ENCODE peak calls at places on chromosomes 7 and 10, in five cellular contexts. U, P, S, F and K are unnamed samples.

GRCh38 chr10:60778978-60779668 is 845 bp downstream of the CDK1 start:
- DNase-seq in U (no peak), P (no peak), S (peak), F (no peak), K (peak)

GRCh38 chr7:149218469-149219420 is 20.7 kb upstream of the ZNF212 start:
- DNase-seq in U (no peak), P (no peak), S (no peak), F (no peak), K (no peak)

GRCh38 chr7:33773053-33773452 is 132.3 kb upstream of the BMPER start:
- DNase-seq in U (peak), P (peak), S (peak), F (no peak), K (no peak)

GRCh38 chr10:44369851-44370250 is 15.0 kb downstream of the CXCL12 start:
- DNase-seq in U (peak), P (no peak), S (no peak), F (no peak), K (no peak)

GRCh38 chr7:128963327-128963757 is 25.6 kb downstream of the IRF5 start:
- DNase-seq in U (peak), P (no peak), S (no peak), F (no peak), K (no peak)

GRCh38 chr10:109959571-109960145 is 36.3 kb upstream of the XPNPEP1 start:
- DNase-seq in U (no peak), P (no peak), S (no peak), F (no peak), K (no peak)

GRCh38 chr10:95303535-95303934 is 12.7 kb upstream of the PDLIM1 start:
- DNase-seq in U (peak), P (no peak), S (no peak), F (no peak), K (no peak)

GRCh38 chr7:5607958-5608656 is 173.4 kb downstream of the RNF216 start:
- DNase-seq in U (no peak), P (no peak), S (no peak), F (no peak), K (no peak)

GRCh38 chr7:109109558-109109957 is 539.9 kb downstream of the DNAJB9 start:
- DNase-seq in U (no peak), P (no peak), S (no peak), F (no peak), K (no peak)

GRCh38 chr7:46654546-46655443 is 733.7 kb upstream of the IGFBP3 start:
- DNase-seq in U (peak), P (no peak), S (no peak), F (no peak), K (no peak)

GRCh38 chr7:137440434-137440830 is 96.9 kb upstream of the PTN start:
- DNase-seq in U (no peak), P (no peak), S (no peak), F (no peak), K (no peak)

GRCh38 chr7:28200598-28200997 is 20.0 kb upstream of the JAZF1 start:
- DNase-seq in U (no peak), P (no peak), S (no peak), F (no peak), K (peak)

GRCh38 chr7:36951257-36951697 is 227.0 kb upstream of the AOAH start:
- DNase-seq in U (no peak), P (no peak), S (no peak), F (no peak), K (no peak)

DNA sequence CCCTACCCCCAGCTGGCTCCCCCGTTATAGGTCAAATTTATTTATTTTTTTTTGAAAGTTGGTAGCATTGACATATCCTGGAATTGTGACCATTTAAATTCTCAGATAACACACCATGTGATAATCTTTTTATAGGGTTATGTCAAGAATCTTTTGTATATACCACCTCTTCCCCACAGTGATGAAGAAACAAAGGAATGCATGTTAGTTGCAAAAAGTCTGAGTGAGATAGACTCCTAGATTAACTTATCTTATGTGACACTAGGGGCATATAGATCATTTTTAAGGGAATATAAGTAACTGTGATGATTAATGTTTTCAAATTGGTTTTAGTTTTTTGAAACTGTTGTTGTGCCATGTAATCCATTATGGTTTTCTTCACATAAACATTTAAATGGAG is 68.3 kb downstream of the MLLT10 start:
- DNase-seq in U (peak), P (no peak), S (no peak), F (no peak), K (no peak)
- TF ChIP-seq POLR2A in U (no peak), P (no peak), S (no peak), F (no peak), K (no peak)

DNA sequence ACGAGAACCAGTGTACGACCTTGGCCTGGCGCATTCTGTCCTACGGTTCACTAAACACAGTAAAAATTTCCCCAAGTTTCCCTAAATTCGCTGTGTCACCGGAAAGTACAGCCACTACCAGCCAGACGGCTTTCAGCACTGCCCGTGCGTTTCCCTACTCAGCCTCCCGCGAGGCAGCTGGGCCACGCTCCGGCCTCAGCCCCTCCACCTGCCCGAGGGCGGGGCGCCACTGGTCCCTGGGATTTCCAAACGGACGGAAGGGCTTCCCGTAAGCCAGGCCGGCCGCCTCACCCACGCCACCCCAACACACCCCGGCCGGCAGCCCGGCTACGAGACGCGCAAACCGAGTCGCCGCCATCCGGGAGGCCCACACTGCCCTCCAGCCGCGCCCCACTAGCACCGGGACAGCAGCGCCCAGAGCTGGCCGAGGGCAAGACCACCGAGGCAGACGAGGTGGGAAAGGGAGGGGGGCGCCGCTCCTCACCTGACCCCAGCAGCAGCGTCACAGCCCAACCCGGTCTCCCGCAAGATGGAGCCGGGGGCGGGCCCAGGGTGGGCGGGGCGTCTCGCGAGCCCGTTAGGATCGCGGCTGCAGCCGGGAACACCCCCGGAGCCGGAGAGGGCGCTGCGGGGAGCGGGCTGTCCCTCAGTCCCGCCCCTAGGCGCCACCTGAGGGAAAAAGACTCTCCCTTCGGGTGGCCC is at the start of gene ANXA7:
- DNase-seq in U (peak), P (peak), S (peak), F (peak), K (peak)
- TF ChIP-seq POLR2A in U (peak), P (peak), S (peak), F (peak), K (peak)

GRCh38 chr10:8719971-8720370 is 665.5 kb downstream of the GATA3 start:
- DNase-seq in U (no peak), P (no peak), S (no peak), F (no peak), K (no peak)
- TF ChIP-seq POLR2A in U (no peak), P (no peak), S (no peak), F (no peak), K (no peak)

GRCh38 chr7:51878869-51879268 is 562.3 kb upstream of the COBL start:
- DNase-seq in U (no peak), P (no peak), S (no peak), F (no peak), K (no peak)

GRCh38 chr7:51882412-51882811 is 565.8 kb upstream of the COBL start:
- DNase-seq in U (no peak), P (no peak), S (no peak), F (no peak), K (no peak)
- TF ChIP-seq POLR2A in U (no peak), P (no peak), S (no peak), F (no peak), K (no peak)

GRCh38 chr10:133415752-133416151 is 8.7 kb downstream of the SPRN start:
- DNase-seq in U (no peak), P (no peak), S (no peak), F (no peak), K (no peak)
- TF ChIP-seq POLR2A in U (no peak), P (no peak), S (no peak), F (no peak), K (no peak)

GRCh38 chr7:100130608-100131453 is 4.1 kb downstream of the MBLAC1 start:
- DNase-seq in U (peak), P (peak), S (peak), F (peak), K (peak)
- TF ChIP-seq POLR2A in U (no peak), P (no peak), S (no peak), F (no peak), K (no peak)